ENCODE peak calls at places on chromosomes 12 and 14, in seven cellular contexts. H is HCT116, L is SK-N-SH, A is GM12878, P is H1, F is HepG2, J is K562. D is an unnamed sample. For H3K4me1, the result is how much of the 10 kb centered on the place peaks cover.

GRCh38 chr14:22178330-22178981 is 410.6 kb downstream of the DAD1 start:
- DNase-seq in A (no peak), P (no peak), J (no peak), F (no peak), H (no peak), L (no peak), D (no peak)

GRCh38 chr12:89539425-89540117 is 13.7 kb upstream of the POC1B start:
- DNase-seq in A (no peak), J (peak), P (no peak), L (no peak), H (no peak), F (no peak), D (no peak)

GRCh38 chr14:74324945-74325361 is 22.2 kb upstream of the ABCD4 start:
- DNase-seq in H (no peak), J (peak), A (no peak), L (peak), F (peak), P (peak), D (no peak)

GRCh38 chr12:49200882-49201594 is 12.2 kb upstream of the TUBA1A start:
- DNase-seq in J (peak), F (no peak), L (peak), H (peak), A (peak), P (no peak), D (no peak)

GRCh38 chr14:101476931-101477553 is 84.3 kb upstream of the DIO3 start:
- DNase-seq in F (peak), L (no peak), H (peak), A (no peak), J (no peak), P (peak), D (peak)

GRCh38 chr12:21766403-21766802 is 8.1 kb downstream of the KCNJ8 start:
- DNase-seq in L (no peak), A (no peak), J (no peak), F (no peak), P (no peak), H (no peak), D (no peak)

GRCh38 chr12:106739318-106739717 is 35.2 kb upstream of the RIC8B start:
- DNase-seq in F (peak), H (no peak), P (no peak), A (no peak), L (no peak), J (peak), D (no peak)

GRCh38 chr12:67911293-67911637 is 78.0 kb upstream of the IFNG-AS1 start:
- DNase-seq in L (no peak), A (no peak), F (no peak), H (no peak), P (no peak), J (no peak), D (no peak)

GRCh38 chr12:32126720-32127119 is 20.1 kb downstream of the BICD1 start:
- DNase-seq in H (no peak), F (no peak), L (no peak), A (no peak), P (no peak), J (no peak), D (no peak)

GRCh38 chr12:57127101-57127709 is 1.1 kb upstream of the LRP1 start:
- DNase-seq in J (peak), P (peak), F (peak), L (peak), H (peak), A (no peak), D (no peak)

GRCh38 chr12:90842477-90842876 is 112.5 kb downstream of the CCER1 start:
- DNase-seq in J (no peak), A (no peak), P (no peak), F (no peak), L (no peak), H (no peak), D (peak)

GRCh38 chr12:51341259-51342007 is 5.0 kb downstream of the CELA1 start:
- DNase-seq in J (peak), A (peak), P (peak), L (peak), F (peak), H (peak), D (peak)

GRCh38 chr12:56781726-56782125 is 18.6 kb downstream of the HSD17B6 start:
- DNase-seq in H (no peak), A (no peak), F (no peak), L (no peak), J (no peak), P (no peak), D (no peak)

GRCh38 chr12:120019197-120019596 is 30.2 kb downstream of the BICDL1 start:
- DNase-seq in J (no peak), L (no peak), F (no peak), A (no peak), H (no peak), P (no peak), D (no peak)

GRCh38 chr12:127339065-127339464 is 927.9 kb upstream of the TMEM132C start:
- DNase-seq in J (no peak), F (no peak), L (no peak), H (no peak), P (no peak), A (no peak), D (no peak)

GRCh38 chr12:124550123-124551089 is 17.0 kb downstream of the NCOR2 start:
- DNase-seq in J (no peak), A (no peak), P (no peak), H (no peak), L (no peak), F (no peak), D (no peak)

GRCh38 chr12:38745601-38746000 is 159.8 kb downstream of the CPNE8 start:
- DNase-seq in A (no peak), L (no peak), F (no peak), P (no peak), H (no peak), J (no peak), D (peak)

GRCh38 chr14:105072892-105073719 is 7.9 kb upstream of the GPR132 start:
- DNase-seq in J (no peak), L (no peak), A (no peak), P (no peak), H (no peak), F (no peak), D (no peak)

GRCh38 chr12:50440288-50440687 is 39.6 kb downstream of the LARP4 start:
- DNase-seq in J (no peak), F (no peak), P (no peak), H (no peak), L (no peak), A (no peak), D (no peak)

GRCh38 chr12:124700810-124701594 is 133.6 kb upstream of the NCOR2 start:
- DNase-seq in L (no peak), H (no peak), J (no peak), A (no peak), P (no peak), F (no peak), D (peak)

GRCh38 chr14:103058209-103059055 is 1.1 kb upstream of the CDC42BPB start:
- DNase-seq in H (no peak), L (peak), P (no peak), J (no peak), A (no peak), F (no peak), D (no peak)

GRCh38 chr14:105702275-105702817 is 176.0 kb downstream of the TMEM121 start:
- DNase-seq in J (no peak), P (no peak), L (no peak), H (no peak), A (no peak), F (no peak), D (no peak)

GRCh38 chr14:106436310-106436905 is 910.0 kb downstream of the TMEM121 start:
- DNase-seq in L (no peak), A (no peak), J (peak), F (no peak), P (peak), H (no peak), D (no peak)

GRCh38 chr12:47868552-47869031 is 36.2 kb downstream of the VDR start:
- DNase-seq in J (no peak), A (peak), P (no peak), F (no peak), H (no peak), L (no peak), D (no peak)

GRCh38 chr14:105223260-105223659 is 25.1 kb upstream of the BTBD6 start:
- DNase-seq in A (no peak), F (no peak), L (no peak), J (no peak), H (no peak), P (no peak), D (no peak)

GRCh38 chr12:28555729-28556128 is 365.5 kb downstream of the CCDC91 start:
- DNase-seq in A (no peak), F (no peak), L (no peak), H (no peak), J (no peak), P (no peak), D (no peak)

GRCh38 chr14:85380891-85381290 is 149.1 kb upstream of the FLRT2 start:
- DNase-seq in J (no peak), H (no peak), P (no peak), A (no peak), F (no peak), L (no peak), D (no peak)

GRCh38 chr14:101559624-101560533 is 1.4 kb upstream of the DIO3 start:
- DNase-seq in L (peak), A (no peak), J (no peak), P (peak), F (no peak), H (no peak), D (no peak)

GRCh38 chr12:122064034-122064777 is 14.3 kb upstream of the MLXIP start:
- DNase-seq in J (peak), P (peak), L (peak), H (peak), F (peak), A (peak), D (peak)

GRCh38 chr14:54599932-54600331 is 33.0 kb downstream of the SAMD4A start:
- DNase-seq in L (no peak), J (no peak), H (no peak), A (no peak), P (no peak), F (no peak), D (no peak)

GRCh38 chr12:62335801-62336200 is 75.6 kb downstream of the USP15 start:
- DNase-seq in L (no peak), J (no peak), H (no peak), F (no peak), P (no peak), A (no peak), D (no peak)

GRCh38 chr12:98895086-98895651 is 250.1 kb downstream of the APAF1 start:
- DNase-seq in H (no peak), P (peak), F (no peak), L (peak), A (no peak), J (no peak), D (no peak)

DNA sequence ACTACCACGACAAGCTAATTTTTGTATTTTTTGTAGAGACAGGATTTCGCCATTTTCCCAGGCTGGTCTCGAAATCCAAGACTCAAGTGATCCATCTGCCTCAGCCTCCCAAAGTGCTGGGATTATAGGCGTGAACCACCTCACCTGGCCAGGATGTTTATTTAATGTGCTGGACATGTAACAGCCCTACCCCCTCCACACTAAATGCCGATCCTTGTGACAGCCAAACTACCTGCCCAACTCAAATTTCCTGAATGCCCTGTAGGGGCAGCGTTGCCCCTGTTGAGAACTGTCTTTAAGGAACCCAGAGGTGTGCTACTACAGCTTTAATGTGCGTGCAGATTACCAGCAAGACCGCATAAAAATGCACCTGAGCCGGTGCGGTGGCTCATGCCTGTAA is 48.1 kb downstream of the KCNK13 start:
- DNase-seq in L (peak), P (peak), H (peak), J (no peak), F (peak), A (no peak), D (no peak)
- TF ChIP-seq YY1 in L (no peak), P (no peak), H (no peak), J (no peak), F (no peak), A (no peak), D (no peak)

GRCh38 chr14:91395998-91396660 is 21.5 kb downstream of the CCDC88C start:
- DNase-seq in H (no peak), J (no peak), F (no peak), A (no peak), L (no peak), P (peak), D (no peak)
- H3K4me1 ChIP-seq in H (under half), J (under half), F (under half), A (half or more), L (under half), P (under half), D (under half)

GRCh38 chr14:71372411-71372838 is 465.2 kb downstream of the PCNX1 start:
- DNase-seq in L (no peak), A (no peak), J (no peak), P (no peak), H (no peak), F (peak), D (no peak)
- H3K4me3 ChIP-seq in L (no peak), A (no peak), J (no peak), P (no peak), H (no peak), F (no peak), D (no peak)

GRCh38 chr14:91400696-91401095 is 16.9 kb downstream of the CCDC88C start:
- DNase-seq in A (no peak), J (no peak), F (no peak), L (no peak), P (no peak), H (no peak), D (no peak)
- TF ChIP-seq YY1 in A (no peak), J (no peak), F (no peak), L (no peak), P (no peak), H (no peak), D (no peak)

DNA sequence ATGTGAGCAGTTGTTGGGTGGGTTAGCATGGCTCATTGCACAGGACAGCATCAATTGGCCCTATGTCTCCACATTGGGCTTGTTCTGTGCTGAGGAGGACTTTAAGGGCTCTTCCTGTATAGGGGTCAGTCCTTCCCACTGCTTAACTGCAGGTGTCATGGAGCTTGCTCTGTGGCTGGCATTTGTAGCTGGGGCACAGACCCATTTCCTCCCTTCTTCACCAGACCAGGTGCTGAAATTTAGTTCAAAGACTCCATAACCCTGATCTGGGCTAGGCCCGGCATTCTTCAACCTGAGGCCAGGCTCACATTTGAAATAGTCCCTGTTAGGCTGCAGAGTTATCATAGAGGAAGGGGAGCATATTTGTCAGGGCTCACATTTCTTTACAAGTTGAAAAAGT is 12.8 kb downstream of the CHST11 start:
- DNase-seq in J (no peak), P (no peak), H (no peak), A (no peak), F (no peak), L (no peak), D (no peak)
- H3K4me1 ChIP-seq in J (half or more), P (under half), H (under half), A (half or more), F (under half), L (under half), D (under half)

DNA sequence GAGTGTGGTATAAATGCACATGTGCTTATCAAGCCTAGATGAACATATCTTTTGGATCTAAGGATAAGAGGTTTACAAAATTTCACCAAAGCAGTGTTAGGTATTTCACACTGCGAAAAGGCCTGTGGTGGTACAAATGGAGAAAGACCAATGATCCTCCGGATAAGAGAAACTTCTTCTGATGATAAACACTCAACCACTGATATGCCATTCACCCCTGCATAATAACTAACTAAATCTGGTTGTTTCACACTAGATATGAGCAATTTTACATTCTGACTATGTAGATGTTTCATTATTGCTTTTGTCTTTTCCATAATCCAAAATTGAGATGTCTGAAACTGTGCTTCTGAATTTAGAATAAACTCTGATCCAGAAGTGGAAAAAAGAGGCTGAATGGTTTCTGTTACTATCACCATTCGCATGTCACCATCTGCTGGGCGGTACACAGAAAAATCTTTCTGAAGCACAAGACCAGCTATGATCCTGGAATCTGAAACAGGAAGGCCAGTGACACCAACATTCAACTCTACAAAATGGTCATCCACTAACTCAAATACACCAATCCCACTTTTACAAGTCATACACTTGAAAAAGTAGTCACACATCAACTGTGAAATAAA is 1.3 kb downstream of the BBS10 start:
- DNase-seq in H (no peak), F (peak), P (no peak), J (peak), L (peak), A (peak), D (no peak)
- H3K4me3 ChIP-seq in H (peak), F (peak), P (peak), J (peak), L (peak), A (peak), D (peak)

GRCh38 chr12:63915105-63915830 is 70.8 kb downstream of the SRGAP1 start:
- DNase-seq in H (peak), A (no peak), P (no peak), F (no peak), J (no peak), L (no peak), D (no peak)

GRCh38 chr12:63911336-63911735 is 66.8 kb downstream of the SRGAP1 start:
- DNase-seq in A (no peak), P (no peak), H (no peak), J (no peak), L (no peak), F (no peak), D (no peak)

GRCh38 chr12:63917477-63917862 is 73.0 kb downstream of the SRGAP1 start:
- DNase-seq in A (no peak), J (no peak), F (no peak), P (no peak), H (no peak), L (no peak), D (no peak)

GRCh38 chr12:63916561-63917476 is 72.3 kb downstream of the SRGAP1 start:
- DNase-seq in L (no peak), J (no peak), P (no peak), H (no peak), F (no peak), A (no peak), D (no peak)

DNA sequence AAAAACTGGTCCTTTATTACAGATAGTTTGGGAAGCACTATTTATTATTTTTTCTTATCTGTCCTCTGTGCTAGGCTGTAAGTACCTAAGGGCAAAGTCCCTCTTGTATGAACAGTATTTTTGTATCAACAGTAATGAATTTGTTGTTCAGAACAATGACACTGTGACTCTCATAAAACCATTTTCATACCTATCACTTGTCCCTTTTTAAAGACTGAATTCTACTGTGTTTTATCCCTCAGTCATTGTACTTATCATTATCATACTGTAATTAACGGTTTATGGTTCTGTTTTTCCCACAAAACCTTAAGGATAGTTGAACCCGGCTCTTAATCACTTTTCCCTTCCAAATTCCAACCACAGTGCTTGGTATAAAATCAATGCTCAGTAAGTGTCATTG is 69.4 kb downstream of the SRGAP1 start:
- DNase-seq in A (no peak), F (no peak), L (no peak), P (no peak), J (no peak), H (no peak), D (no peak)
- TF ChIP-seq YY1 in A (no peak), F (no peak), L (no peak), P (no peak), J (no peak), H (no peak), D (no peak)